ENCODE peak calls at places on chromosomes 2 and 18, in six cellular contexts. One of them, this sample, is unnamed. For H3K36me3, the result is how much of the 10 kb centered on the place peaks cover.

GRCh38 chr2:109343460-109343859 is 214.5 kb downstream of the SH3RF3 start:
- DNase-seq in heart left ventricle: no peak
- DNase-seq in body of pancreas: no peak
- DNase-seq in K562: no peak
- DNase-seq in mammary epithelial cell: no peak
- DNase-seq in Karpas-422: no peak
- DNase-seq in this sample: no peak

GRCh38 chr2:130370490-130370889 is 14.6 kb downstream of the PTPN18 start:
- DNase-seq in body of pancreas: no peak
- DNase-seq in K562: no peak
- DNase-seq in heart left ventricle: no peak
- DNase-seq in mammary epithelial cell: no peak
- DNase-seq in Karpas-422: peak
- DNase-seq in this sample: no peak

GRCh38 chr18:23845988-23846630 is 156.9 kb downstream of the LAMA3 start:
- DNase-seq in Karpas-422: no peak
- DNase-seq in heart left ventricle: no peak
- DNase-seq in mammary epithelial cell: no peak
- DNase-seq in K562: no peak
- DNase-seq in body of pancreas: no peak
- DNase-seq in this sample: no peak

GRCh38 chr2:165877565-165878550 is 75.7 kb downstream of the TTC21B start:
- DNase-seq in Karpas-422: no peak
- DNase-seq in K562: no peak
- DNase-seq in heart left ventricle: no peak
- DNase-seq in body of pancreas: no peak
- DNase-seq in mammary epithelial cell: peak
- DNase-seq in this sample: no peak

GRCh38 chr18:46482831-46483230 is 174.2 kb downstream of the LOXHD1 start:
- DNase-seq in body of pancreas: no peak
- DNase-seq in mammary epithelial cell: no peak
- DNase-seq in K562: no peak
- DNase-seq in heart left ventricle: no peak
- DNase-seq in Karpas-422: no peak
- DNase-seq in this sample: no peak

GRCh38 chr2:166126014-166126639 is 1.7 kb downstream of the SCN1A start:
- DNase-seq in heart left ventricle: no peak
- DNase-seq in Karpas-422: no peak
- DNase-seq in mammary epithelial cell: peak
- DNase-seq in body of pancreas: no peak
- DNase-seq in K562: no peak
- DNase-seq in this sample: no peak

GRCh38 chr18:44911773-44912172 is 231.1 kb downstream of the SETBP1 start:
- DNase-seq in body of pancreas: no peak
- DNase-seq in mammary epithelial cell: no peak
- DNase-seq in heart left ventricle: no peak
- DNase-seq in K562: no peak
- DNase-seq in Karpas-422: no peak
- DNase-seq in this sample: no peak

GRCh38 chr18:57730146-57730545 is 73.0 kb downstream of the ATP8B1 start:
- DNase-seq in heart left ventricle: no peak
- DNase-seq in K562: no peak
- DNase-seq in body of pancreas: no peak
- DNase-seq in Karpas-422: no peak
- DNase-seq in mammary epithelial cell: no peak
- DNase-seq in this sample: no peak

GRCh38 chr2:239267411-239267941 is 133.3 kb downstream of the HDAC4 start:
- DNase-seq in heart left ventricle: peak
- DNase-seq in mammary epithelial cell: peak
- DNase-seq in K562: peak
- DNase-seq in body of pancreas: peak
- DNase-seq in Karpas-422: peak
- DNase-seq in this sample: no peak

DNA sequence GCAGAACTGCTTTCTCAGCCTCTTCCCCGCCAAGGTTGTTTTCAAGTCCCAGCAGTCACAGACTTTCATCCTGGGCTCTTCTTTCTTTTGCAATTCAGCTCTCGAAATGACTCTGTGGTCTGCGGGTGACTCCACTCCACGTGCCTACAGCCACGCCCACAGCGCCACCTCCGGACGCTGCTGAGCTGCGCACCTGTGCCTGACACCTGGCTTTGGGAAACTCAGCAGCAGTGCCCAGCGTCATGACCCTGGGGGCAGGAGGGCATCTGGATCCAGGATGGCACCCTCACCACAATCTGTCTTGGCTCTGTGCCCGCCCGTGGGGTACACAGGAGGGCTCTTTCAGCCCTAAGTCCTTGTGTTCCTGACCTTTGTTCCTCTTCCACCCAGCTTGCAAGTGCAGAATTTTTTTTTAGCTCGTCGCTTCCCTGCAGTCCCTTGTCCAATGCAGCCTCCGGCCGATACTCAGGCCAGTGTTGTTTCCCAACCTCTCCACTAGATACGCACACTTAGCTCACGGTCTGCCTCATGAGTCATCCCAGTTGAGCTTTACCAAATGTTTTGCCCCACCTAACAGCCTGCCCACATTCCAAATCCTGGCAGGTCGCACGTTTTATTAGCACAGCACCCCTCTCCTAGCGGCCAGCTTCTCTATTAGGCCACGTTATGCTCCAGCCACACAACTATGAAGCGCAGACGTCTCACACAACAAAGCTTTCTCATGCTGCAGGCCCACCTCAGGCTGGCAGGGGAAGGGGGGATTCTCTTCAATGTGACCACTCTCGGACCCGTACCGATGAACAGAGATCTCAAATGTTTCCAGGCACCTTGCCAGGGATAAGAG is 6.5 kb upstream of the CAPN10 start:
- DNase-seq in mammary epithelial cell: peak
- DNase-seq in heart left ventricle: no peak
- DNase-seq in K562: peak
- DNase-seq in body of pancreas: peak
- DNase-seq in Karpas-422: peak
- DNase-seq in this sample: no peak
- H3K36me3 ChIP-seq in mammary epithelial cell: under half
- H3K36me3 ChIP-seq in heart left ventricle: under half
- H3K36me3 ChIP-seq in K562: under half
- H3K36me3 ChIP-seq in body of pancreas: under half
- H3K36me3 ChIP-seq in Karpas-422: under half
- H3K36me3 ChIP-seq in this sample: under half

DNA sequence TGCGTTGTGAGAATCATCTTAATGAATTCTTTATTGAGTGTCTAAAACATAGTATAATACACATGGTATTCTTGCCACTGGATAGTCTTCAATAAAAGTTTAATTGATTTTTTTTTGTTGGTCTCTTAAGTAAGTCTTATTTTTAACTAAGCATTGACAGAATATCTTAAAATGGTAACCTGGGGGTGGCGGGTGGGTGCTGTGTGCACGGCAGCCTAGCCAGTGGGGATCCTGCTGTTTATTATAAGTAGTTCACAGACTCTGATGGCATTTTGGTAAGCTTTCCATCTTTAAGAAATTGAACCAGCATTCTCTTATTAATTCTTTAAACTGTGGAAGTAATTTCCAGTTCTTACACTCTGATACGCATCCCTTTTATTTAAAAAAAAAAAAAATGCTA is 6.0 kb downstream of the SOX11 start:
- DNase-seq in heart left ventricle: no peak
- DNase-seq in Karpas-422: no peak
- DNase-seq in K562: no peak
- DNase-seq in mammary epithelial cell: no peak
- DNase-seq in body of pancreas: no peak
- DNase-seq in this sample: no peak
- H3K4me3 ChIP-seq in heart left ventricle: no peak
- H3K4me3 ChIP-seq in Karpas-422: no peak
- H3K4me3 ChIP-seq in K562: no peak
- H3K4me3 ChIP-seq in mammary epithelial cell: no peak
- H3K4me3 ChIP-seq in body of pancreas: no peak
- H3K4me3 ChIP-seq in this sample: no peak

GRCh38 chr18:2926528-2926927 is 79.7 kb downstream of the EMILIN2 start:
- DNase-seq in K562: no peak
- DNase-seq in mammary epithelial cell: no peak
- DNase-seq in heart left ventricle: no peak
- DNase-seq in body of pancreas: no peak
- DNase-seq in Karpas-422: no peak
- DNase-seq in this sample: no peak
- H3K36me3 ChIP-seq in K562: half or more
- H3K36me3 ChIP-seq in mammary epithelial cell: under half
- H3K36me3 ChIP-seq in heart left ventricle: half or more
- H3K36me3 ChIP-seq in body of pancreas: under half
- H3K36me3 ChIP-seq in Karpas-422: under half
- H3K36me3 ChIP-seq in this sample: under half

GRCh38 chr2:73176881-73177644 is 25.3 kb upstream of the NOTO start:
- DNase-seq in mammary epithelial cell: peak
- DNase-seq in Karpas-422: peak
- DNase-seq in heart left ventricle: peak
- DNase-seq in K562: peak
- DNase-seq in body of pancreas: peak
- DNase-seq in this sample: peak

GRCh38 chr2:73176205-73176880 is 26.0 kb upstream of the NOTO start:
- DNase-seq in K562: peak
- DNase-seq in mammary epithelial cell: no peak
- DNase-seq in Karpas-422: no peak
- DNase-seq in heart left ventricle: no peak
- DNase-seq in body of pancreas: peak
- DNase-seq in this sample: no peak

GRCh38 chr2:73174244-73174643 is 28.1 kb upstream of the NOTO start:
- DNase-seq in K562: no peak
- DNase-seq in mammary epithelial cell: no peak
- DNase-seq in heart left ventricle: no peak
- DNase-seq in body of pancreas: no peak
- DNase-seq in Karpas-422: no peak
- DNase-seq in this sample: no peak

GRCh38 chr2:73174941-73175662 is 27.3 kb upstream of the NOTO start:
- DNase-seq in K562: peak
- DNase-seq in heart left ventricle: no peak
- DNase-seq in body of pancreas: no peak
- DNase-seq in mammary epithelial cell: no peak
- DNase-seq in Karpas-422: no peak
- DNase-seq in this sample: no peak

DNA sequence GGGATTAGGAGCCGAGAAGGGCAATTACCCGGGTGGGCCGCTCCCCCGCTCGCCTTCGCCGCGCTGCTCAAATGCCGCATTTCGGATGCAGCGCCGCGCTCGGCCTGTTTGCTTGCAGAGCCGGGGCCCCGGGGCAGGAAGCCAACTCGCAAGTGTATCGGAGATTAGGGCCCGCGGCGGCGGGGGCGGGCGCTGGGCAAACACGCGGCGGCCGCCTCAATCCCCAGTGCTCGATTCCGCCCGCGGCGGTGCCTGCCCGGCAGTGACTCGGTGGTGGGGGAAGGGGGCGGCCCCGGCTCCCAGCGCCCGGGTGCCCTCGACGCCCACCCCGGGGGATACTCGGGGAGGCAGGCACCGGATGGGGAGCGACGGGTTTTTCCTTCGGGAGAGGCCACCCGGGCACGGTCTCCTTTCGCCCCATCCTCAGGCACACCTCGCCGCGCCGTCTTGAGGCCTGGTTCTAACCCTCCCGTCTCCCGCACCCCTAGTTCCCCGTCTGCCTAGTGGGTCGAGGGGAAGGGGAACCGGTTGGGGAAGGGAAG is 26.6 kb upstream of the NOTO start:
- DNase-seq in heart left ventricle: peak
- DNase-seq in K562: peak
- DNase-seq in Karpas-422: peak
- DNase-seq in body of pancreas: peak
- DNase-seq in mammary epithelial cell: peak
- DNase-seq in this sample: no peak
- H3K4me3 ChIP-seq in heart left ventricle: peak
- H3K4me3 ChIP-seq in K562: no peak
- H3K4me3 ChIP-seq in Karpas-422: no peak
- H3K4me3 ChIP-seq in body of pancreas: no peak
- H3K4me3 ChIP-seq in mammary epithelial cell: peak
- H3K4me3 ChIP-seq in this sample: peak